ENCODE peak calls at places on chromosomes 5 and 9, in four cellular contexts. D, P, Z and H are unnamed samples.

GRCh38 chr5:2542821-2543220 is 208.7 kb downstream of the IRX2 start:
- DNase-seq in D (no peak), P (no peak), Z (no peak), H (no peak)

GRCh38 chr5:33690736-33691135 is 201.1 kb downstream of the ADAMTS12 start:
- DNase-seq in D (no peak), P (no peak), Z (no peak), H (no peak)

GRCh38 chr9:74413876-74414275 is 83.3 kb upstream of the RORB start:
- DNase-seq in D (no peak), P (no peak), Z (no peak), H (no peak)

GRCh38 chr5:149060325-149060724 is 2.5 kb downstream of the SH3TC2 start:
- DNase-seq in D (no peak), P (no peak), Z (peak; percentile 75), H (no peak)

GRCh38 chr9:31119882-31120481 is 1264.5 kb upstream of the ACO1 start:
- DNase-seq in D (peak; percentile 16), P (peak; percentile 13), Z (peak; percentile 2), H (peak; percentile 21)

GRCh38 chr5:32837211-32837610 is 126.1 kb downstream of the NPR3 start:
- DNase-seq in D (no peak), P (no peak), Z (no peak), H (no peak)

GRCh38 chr5:143506881-143507552 is 103.5 kb upstream of the NR3C1 start:
- DNase-seq in D (no peak), P (no peak), Z (no peak), H (peak; percentile 65)

GRCh38 chr9:36991516-36992134 is 42.4 kb downstream of the PAX5 start:
- DNase-seq in D (peak; percentile 84), P (peak; percentile 82), Z (peak; percentile 71), H (peak; percentile 43)

GRCh38 chr5:2752875-2753435 is 1.5 kb upstream of the IRX2 start:
- DNase-seq in D (no peak), P (no peak), Z (no peak), H (no peak)

GRCh38 chr9:712643-713042 is 128.9 kb upstream of the DMRT1 start:
- DNase-seq in D (no peak), P (no peak), Z (no peak), H (no peak)

GRCh38 chr9:278651-279050 is 64.0 kb downstream of the DOCK8 start:
- DNase-seq in D (no peak), P (no peak), Z (no peak), H (no peak)

GRCh38 chr9:124273428-124274153 is 15.8 kb downstream of the NEK6 start:
- DNase-seq in D (no peak), P (no peak), Z (no peak), H (no peak)

GRCh38 chr5:22391956-22392355 is 461.2 kb downstream of the CDH12 start:
- DNase-seq in D (no peak), P (no peak), Z (no peak), H (no peak)

GRCh38 chr5:176818391-176819098 is 8.2 kb downstream of the UNC5A start:
- DNase-seq in D (no peak), P (no peak), Z (no peak), H (peak; percentile 32)

GRCh38 chr5:67639311-67639710 is 442.7 kb upstream of the CD180 start:
- DNase-seq in D (no peak), P (no peak), Z (no peak), H (no peak)

GRCh38 chr5:67338416-67338815 is 141.8 kb upstream of the CD180 start:
- DNase-seq in D (no peak), P (no peak), Z (no peak), H (no peak)

GRCh38 chr5:32413466-32414263 is 30.9 kb downstream of the ZFR start:
- DNase-seq in D (no peak), P (no peak), Z (no peak), H (no peak)

GRCh38 chr9:79630521-79631403 is 59.0 kb downstream of the TLE4 start:
- DNase-seq in D (no peak), P (no peak), Z (no peak), H (no peak)

GRCh38 chr9:121271368-121272351 is 3.7 kb downstream of the GSN start:
- DNase-seq in D (no peak), P (no peak), Z (no peak), H (no peak)

GRCh38 chr5:140341591-140341990 is 4.8 kb downstream of the HBEGF start:
- DNase-seq in D (no peak), P (no peak), Z (no peak), H (no peak)
- TF ChIP-seq USF2 in D (no peak), P (no peak), Z (no peak), H (no peak)

DNA sequence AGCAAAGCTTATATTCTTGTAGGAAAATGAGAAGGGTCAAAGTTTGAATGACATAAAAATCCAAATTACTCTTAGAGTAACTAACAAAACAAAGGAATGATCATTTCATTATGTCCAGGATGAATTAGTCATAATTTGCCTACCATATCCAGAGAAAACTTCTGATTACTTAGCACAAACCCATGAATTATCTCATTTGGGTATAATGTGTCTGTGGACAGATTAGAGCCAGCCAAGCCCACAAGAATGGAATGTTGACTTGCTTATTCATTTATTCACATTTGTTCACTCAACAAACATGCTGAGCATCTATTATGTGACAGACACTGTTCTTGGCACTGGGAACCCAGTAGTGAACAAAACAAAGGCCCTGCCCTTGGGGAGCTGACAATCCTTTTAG is 87.4 kb downstream of the APBA1 start:
- DNase-seq in D (no peak), P (no peak), Z (no peak), H (no peak)
- TF ChIP-seq USF2 in D (no peak), P (no peak), Z (no peak), H (no peak)

GRCh38 chr9:82819260-82819659 is 243.7 kb downstream of the RASEF start:
- DNase-seq in D (no peak), P (no peak), Z (no peak), H (no peak)
- TF ChIP-seq USF2 in D (no peak), P (no peak), Z (no peak), H (no peak)

GRCh38 chr9:112780637-112781036 is 30.1 kb downstream of the SNX30 start:
- DNase-seq in D (no peak), P (no peak), Z (no peak), H (no peak)
- TF ChIP-seq USF2 in D (no peak), P (no peak), Z (no peak), H (no peak)

DNA sequence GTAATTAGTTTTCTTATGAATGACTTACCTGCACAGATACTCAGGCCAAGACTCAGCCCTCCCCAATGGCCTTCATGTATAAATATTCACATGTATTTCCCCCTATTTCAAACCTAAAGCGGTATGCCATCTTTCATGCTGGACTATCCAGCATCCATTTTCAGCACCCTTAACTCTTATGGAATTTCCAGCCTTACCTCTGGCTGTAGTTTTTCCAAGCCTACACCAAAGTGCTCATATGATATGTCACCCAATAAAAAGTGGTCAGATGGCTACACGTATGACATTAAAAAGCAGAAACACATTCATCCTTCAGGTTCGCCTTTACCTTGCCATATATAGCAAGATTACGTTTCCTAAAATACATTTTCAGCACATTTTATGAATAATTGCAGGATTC is 205.5 kb downstream of the MEF2C start:
- DNase-seq in D (no peak), P (no peak), Z (no peak), H (no peak)
- TF ChIP-seq USF2 in D (no peak), P (no peak), Z (no peak), H (no peak)

GRCh38 chr5:147935032-147935431 is 28.7 kb upstream of the C5orf46 start:
- DNase-seq in D (no peak), P (peak; percentile 15), Z (peak; percentile 53), H (peak; percentile 52)
- TF ChIP-seq USF2 in D (no peak), P (no peak), Z (no peak), H (no peak)

GRCh38 chr5:18551716-18552115 is 917.5 kb downstream of the TAF11L14 start:
- DNase-seq in D (no peak), P (no peak), Z (no peak), H (no peak)

DNA sequence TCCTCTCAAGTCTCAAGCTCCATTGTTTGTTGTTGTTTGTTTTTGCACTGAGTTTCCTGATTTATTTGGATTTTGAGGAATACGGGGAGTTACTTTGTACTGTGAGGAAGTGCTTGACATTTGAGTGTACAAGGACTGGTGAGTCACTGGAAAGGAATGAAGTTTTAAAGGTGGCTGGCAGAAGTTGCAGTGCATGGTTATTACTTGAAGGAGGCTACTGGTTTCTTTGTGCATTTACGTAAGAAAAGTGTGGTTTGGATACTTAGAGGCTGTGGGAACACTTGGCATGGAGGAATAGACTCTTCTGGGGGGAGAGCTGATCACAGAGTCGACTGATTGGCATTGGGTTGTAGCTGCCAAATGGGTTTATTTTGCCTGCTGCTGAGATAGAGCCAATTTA is 919.0 kb downstream of the TAF11L14 start:
- DNase-seq in D (no peak), P (no peak), Z (no peak), H (peak; percentile 6)
- TF ChIP-seq USF2 in D (no peak), P (no peak), Z (no peak), H (no peak)